ENCODE peak calls at places on chromosomes 16 and 17, in six cellular contexts. One of them, this sample, is unnamed.

GRCh38 chr16:85350146-85350728 is 238.0 kb upstream of the CIBAR2 start:
- DNase-seq in NB4: no peak
- DNase-seq in heart left ventricle: no peak
- DNase-seq in A549: no peak
- DNase-seq in sigmoid colon: no peak
- DNase-seq in IMR-90: no peak
- DNase-seq in this sample: no peak

GRCh38 chr17:60110586-60110985 is 31.9 kb upstream of the HEATR6 start:
- DNase-seq in NB4: no peak
- DNase-seq in heart left ventricle: no peak
- DNase-seq in A549: no peak
- DNase-seq in sigmoid colon: no peak
- DNase-seq in IMR-90: no peak
- DNase-seq in this sample: no peak

GRCh38 chr16:29908719-29909220 is 8.5 kb downstream of the ASPHD1 start:
- DNase-seq in NB4: no peak
- DNase-seq in heart left ventricle: no peak
- DNase-seq in A549: no peak
- DNase-seq in sigmoid colon: no peak
- DNase-seq in IMR-90: no peak
- DNase-seq in this sample: no peak

GRCh38 chr16:75494696-75495601 is at the start of gene CHST6:
- DNase-seq in NB4: peak
- DNase-seq in heart left ventricle: peak
- DNase-seq in A549: peak
- DNase-seq in sigmoid colon: no peak
- DNase-seq in IMR-90: no peak
- DNase-seq in this sample: peak

GRCh38 chr17:29622337-29623282 is at the start of gene CORO6:
- DNase-seq in NB4: peak
- DNase-seq in heart left ventricle: peak
- DNase-seq in A549: peak
- DNase-seq in sigmoid colon: peak
- DNase-seq in IMR-90: peak
- DNase-seq in this sample: peak

GRCh38 chr16:85481738-85482137 is 131.4 kb upstream of the GSE1 start:
- DNase-seq in NB4: no peak
- DNase-seq in heart left ventricle: no peak
- DNase-seq in A549: no peak
- DNase-seq in sigmoid colon: no peak
- DNase-seq in IMR-90: no peak
- DNase-seq in this sample: no peak

GRCh38 chr16:86443508-86444130 is 66.7 kb upstream of the FOXF1 start:
- DNase-seq in NB4: no peak
- DNase-seq in heart left ventricle: no peak
- DNase-seq in A549: no peak
- DNase-seq in sigmoid colon: no peak
- DNase-seq in IMR-90: no peak
- DNase-seq in this sample: no peak

GRCh38 chr17:40542562-40543411 is 22.5 kb downstream of the CCR7 start:
- DNase-seq in NB4: no peak
- DNase-seq in heart left ventricle: peak
- DNase-seq in A549: peak
- DNase-seq in sigmoid colon: peak
- DNase-seq in IMR-90: peak
- DNase-seq in this sample: no peak

GRCh38 chr17:740240-741055 is 8.1 kb downstream of the TLCD3A start:
- DNase-seq in NB4: peak
- DNase-seq in heart left ventricle: no peak
- DNase-seq in A549: no peak
- DNase-seq in sigmoid colon: no peak
- DNase-seq in IMR-90: no peak
- DNase-seq in this sample: peak

GRCh38 chr16:85626191-85626951 is 13.2 kb downstream of the GSE1 start:
- DNase-seq in NB4: no peak
- DNase-seq in heart left ventricle: peak
- DNase-seq in A549: no peak
- DNase-seq in sigmoid colon: no peak
- DNase-seq in IMR-90: no peak
- DNase-seq in this sample: no peak

GRCh38 chr17:77867308-77867781 is 91.2 kb upstream of the TNRC6C start:
- DNase-seq in NB4: peak
- DNase-seq in heart left ventricle: no peak
- DNase-seq in A549: no peak
- DNase-seq in sigmoid colon: no peak
- DNase-seq in IMR-90: no peak
- DNase-seq in this sample: no peak

GRCh38 chr17:4536259-4536741 is 18.9 kb downstream of the MYBBP1A start:
- DNase-seq in NB4: peak
- DNase-seq in heart left ventricle: no peak
- DNase-seq in A549: no peak
- DNase-seq in sigmoid colon: no peak
- DNase-seq in IMR-90: no peak
- DNase-seq in this sample: no peak

GRCh38 chr17:76909971-76910760 is 42.0 kb downstream of the MGAT5B start:
- DNase-seq in NB4: peak
- DNase-seq in heart left ventricle: peak
- DNase-seq in A549: peak
- DNase-seq in sigmoid colon: no peak
- DNase-seq in IMR-90: peak
- DNase-seq in this sample: peak

GRCh38 chr17:48649741-48650140 is 23.6 kb upstream of the HOXB9 start:
- DNase-seq in NB4: no peak
- DNase-seq in heart left ventricle: no peak
- DNase-seq in A549: no peak
- DNase-seq in sigmoid colon: no peak
- DNase-seq in IMR-90: no peak
- DNase-seq in this sample: no peak

GRCh38 chr16:11084484-11085024 is 140.2 kb downstream of the CLEC16A start:
- DNase-seq in NB4: no peak
- DNase-seq in heart left ventricle: no peak
- DNase-seq in A549: no peak
- DNase-seq in sigmoid colon: peak
- DNase-seq in IMR-90: peak
- DNase-seq in this sample: no peak

GRCh38 chr16:81204794-81205680 is 33.5 kb upstream of the BCO1 start:
- DNase-seq in NB4: peak
- DNase-seq in heart left ventricle: no peak
- DNase-seq in A549: peak
- DNase-seq in sigmoid colon: peak
- DNase-seq in IMR-90: peak
- DNase-seq in this sample: peak

GRCh38 chr16:2795714-2796143 is 2.5 kb upstream of the PRSS41 start:
- DNase-seq in NB4: peak
- DNase-seq in heart left ventricle: no peak
- DNase-seq in A549: no peak
- DNase-seq in sigmoid colon: peak
- DNase-seq in IMR-90: no peak
- DNase-seq in this sample: no peak

GRCh38 chr17:9671559-9671958 is 26.2 kb downstream of the USP43 start:
- DNase-seq in NB4: no peak
- DNase-seq in heart left ventricle: no peak
- DNase-seq in A549: no peak
- DNase-seq in sigmoid colon: no peak
- DNase-seq in IMR-90: no peak
- DNase-seq in this sample: no peak

GRCh38 chr17:76246080-76247066 is 6.1 kb upstream of the RNF157 start:
- DNase-seq in NB4: peak
- DNase-seq in heart left ventricle: no peak
- DNase-seq in A549: no peak
- DNase-seq in sigmoid colon: peak
- DNase-seq in IMR-90: peak
- DNase-seq in this sample: peak

GRCh38 chr17:42050360-42051012 is at the start of gene C17orf113:
- DNase-seq in NB4: peak
- DNase-seq in heart left ventricle: peak
- DNase-seq in A549: peak
- DNase-seq in sigmoid colon: peak
- DNase-seq in IMR-90: no peak
- DNase-seq in this sample: peak

GRCh38 chr16:10565167-10565566 is 15.2 kb downstream of the EMP2 start:
- DNase-seq in NB4: no peak
- DNase-seq in heart left ventricle: no peak
- DNase-seq in A549: no peak
- DNase-seq in sigmoid colon: no peak
- DNase-seq in IMR-90: peak
- DNase-seq in this sample: no peak

GRCh38 chr17:65009848-65010247 is 46.7 kb downstream of the GNA13 start:
- DNase-seq in NB4: no peak
- DNase-seq in heart left ventricle: no peak
- DNase-seq in A549: no peak
- DNase-seq in sigmoid colon: no peak
- DNase-seq in IMR-90: no peak
- DNase-seq in this sample: no peak
- TF ChIP-seq POLR2A in NB4: no peak
- TF ChIP-seq POLR2A in heart left ventricle: no peak
- TF ChIP-seq POLR2A in A549: no peak
- TF ChIP-seq POLR2A in sigmoid colon: no peak
- TF ChIP-seq POLR2A in IMR-90: no peak
- TF ChIP-seq POLR2A in this sample: no peak

GRCh38 chr17:38872671-38873385 is 3.0 kb downstream of the LASP1 start:
- DNase-seq in NB4: no peak
- DNase-seq in heart left ventricle: no peak
- DNase-seq in A549: peak
- DNase-seq in sigmoid colon: no peak
- DNase-seq in IMR-90: no peak
- DNase-seq in this sample: no peak

GRCh38 chr17:38869647-38870258 is at the start of gene LASP1:
- DNase-seq in NB4: peak
- DNase-seq in heart left ventricle: peak
- DNase-seq in A549: peak
- DNase-seq in sigmoid colon: peak
- DNase-seq in IMR-90: peak
- DNase-seq in this sample: peak

GRCh38 chr17:38871992-38872605 is 2.2 kb downstream of the LASP1 start:
- DNase-seq in NB4: peak
- DNase-seq in heart left ventricle: no peak
- DNase-seq in A549: no peak
- DNase-seq in sigmoid colon: no peak
- DNase-seq in IMR-90: no peak
- DNase-seq in this sample: no peak

GRCh38 chr17:38870259-38871165 is 654 bp downstream of the LASP1 start:
- DNase-seq in NB4: peak
- DNase-seq in heart left ventricle: peak
- DNase-seq in A549: peak
- DNase-seq in sigmoid colon: peak
- DNase-seq in IMR-90: peak
- DNase-seq in this sample: peak

DNA sequence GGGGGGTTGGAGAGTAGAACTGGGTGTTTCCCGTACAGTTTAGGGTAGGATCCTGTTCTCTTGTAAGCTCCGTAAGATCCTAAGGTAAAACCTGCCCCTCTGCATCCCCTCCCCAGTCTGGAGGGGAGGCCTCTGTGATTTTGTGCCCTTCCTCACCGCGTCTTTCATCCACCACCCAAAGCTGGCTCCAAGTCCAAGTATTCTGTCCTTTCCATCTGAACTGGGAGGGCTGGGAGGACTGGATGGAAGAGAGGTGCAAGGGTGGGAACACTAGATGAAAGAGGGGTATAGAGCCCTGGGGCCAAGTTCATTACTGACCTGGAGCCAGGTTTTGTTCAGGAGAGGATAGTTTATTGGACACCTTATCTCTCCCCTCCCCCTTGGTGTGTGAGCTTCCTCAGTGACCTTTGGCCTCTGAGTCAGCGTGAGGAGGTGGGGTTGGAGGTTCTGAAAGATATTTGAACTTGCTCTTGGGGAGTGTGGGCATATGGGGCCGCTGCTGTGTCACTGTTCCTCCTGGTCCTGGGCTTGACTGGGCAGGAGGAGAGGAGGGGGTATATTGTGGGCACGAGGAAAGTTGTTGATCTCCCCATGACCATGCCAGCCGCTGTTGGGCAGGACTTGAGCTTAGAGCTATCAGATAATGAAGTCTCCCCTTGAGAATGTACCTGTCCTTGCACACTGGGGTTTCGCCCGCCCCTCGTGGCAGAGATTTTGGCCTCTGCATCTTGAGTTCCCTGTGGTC is 1.6 kb downstream of the LASP1 start:
- DNase-seq in NB4: peak
- DNase-seq in heart left ventricle: peak
- DNase-seq in A549: peak
- DNase-seq in sigmoid colon: peak
- DNase-seq in IMR-90: peak
- DNase-seq in this sample: no peak
- TF ChIP-seq POLR2A in NB4: no peak
- TF ChIP-seq POLR2A in heart left ventricle: peak
- TF ChIP-seq POLR2A in A549: no peak
- TF ChIP-seq POLR2A in sigmoid colon: no peak
- TF ChIP-seq POLR2A in IMR-90: no peak
- TF ChIP-seq POLR2A in this sample: no peak

GRCh38 chr17:50149099-50149424 is 1.4 kb downstream of the PPP1R9B start:
- DNase-seq in NB4: no peak
- DNase-seq in heart left ventricle: no peak
- DNase-seq in A549: no peak
- DNase-seq in sigmoid colon: no peak
- DNase-seq in IMR-90: no peak
- DNase-seq in this sample: no peak
- TF ChIP-seq POLR2A in NB4: no peak
- TF ChIP-seq POLR2A in heart left ventricle: no peak
- TF ChIP-seq POLR2A in A549: peak
- TF ChIP-seq POLR2A in sigmoid colon: no peak
- TF ChIP-seq POLR2A in IMR-90: no peak
- TF ChIP-seq POLR2A in this sample: no peak

GRCh38 chr16:69100046-69100765 is 5.2 kb upstream of the HAS3 start:
- DNase-seq in NB4: no peak
- DNase-seq in heart left ventricle: no peak
- DNase-seq in A549: no peak
- DNase-seq in sigmoid colon: no peak
- DNase-seq in IMR-90: no peak
- DNase-seq in this sample: no peak
- TF ChIP-seq POLR2A in NB4: no peak
- TF ChIP-seq POLR2A in heart left ventricle: no peak
- TF ChIP-seq POLR2A in A549: no peak
- TF ChIP-seq POLR2A in sigmoid colon: no peak
- TF ChIP-seq POLR2A in IMR-90: no peak
- TF ChIP-seq POLR2A in this sample: no peak

GRCh38 chr16:66942981-66943380 is 7.7 kb downstream of the CES2 start:
- DNase-seq in NB4: no peak
- DNase-seq in heart left ventricle: no peak
- DNase-seq in A549: no peak
- DNase-seq in sigmoid colon: no peak
- DNase-seq in IMR-90: no peak
- DNase-seq in this sample: no peak
- TF ChIP-seq POLR2A in NB4: no peak
- TF ChIP-seq POLR2A in heart left ventricle: no peak
- TF ChIP-seq POLR2A in A549: no peak
- TF ChIP-seq POLR2A in sigmoid colon: no peak
- TF ChIP-seq POLR2A in IMR-90: no peak
- TF ChIP-seq POLR2A in this sample: no peak

This sample was measured in GM12891.